ENCODE peak calls at places on chromosomes 12 and 14, in six cellular contexts. E, L, T, V, O and N are unnamed samples.
A peak's percentile ranks its signal among the peaks of the same experiment; 100 is the strongest.

GRCh38 chr14:53391156-53391555 is 238.0 kb upstream of the DDHD1 start:
- DNase-seq in L (no peak), O (peak; percentile 40), V (peak; percentile 41), E (no peak), T (peak; percentile 82), N (peak; percentile 44)

GRCh38 chr14:96086574-96087077 is 47.5 kb downstream of the C14orf132 start:
- DNase-seq in E (no peak), O (peak; percentile 21), T (peak; percentile 65), V (no peak), L (no peak), N (peak; percentile 76)

GRCh38 chr12:68587448-68587873 is 23.2 kb upstream of the RAP1B start:
- DNase-seq in L (peak; percentile 67), T (peak; percentile 58), V (no peak), E (peak; percentile 12), O (no peak), N (no peak)

GRCh38 chr14:42556551-42556950 is 949.9 kb downstream of the LRFN5 start:
- DNase-seq in T (no peak), V (peak; percentile 6), O (no peak), L (no peak), E (no peak), N (no peak)

GRCh38 chr12:108121353-108121752 is 7.7 kb upstream of the WSCD2 start:
- DNase-seq in T (no peak), L (no peak), E (no peak), O (no peak), V (no peak), N (no peak)

GRCh38 chr14:103819503-103820307 is 27.7 kb downstream of the PPP1R13B start:
- DNase-seq in V (peak; percentile 11), E (no peak), L (no peak), O (no peak), T (peak; percentile 30), N (peak; percentile 45)

GRCh38 chr14:68292467-68293334 is 473.1 kb downstream of the RAD51B start:
- DNase-seq in T (no peak), O (no peak), L (no peak), V (no peak), E (no peak), N (no peak)

GRCh38 chr12:71392521-71393145 is 47.0 kb upstream of the LGR5 start:
- DNase-seq in E (no peak), L (no peak), T (peak; percentile 80), O (peak; percentile 84), V (peak; percentile 75), N (peak; percentile 64)

GRCh38 chr14:90900712-90901111 is 84.5 kb upstream of the TTC7B start:
- DNase-seq in L (no peak), E (no peak), O (peak; percentile 15), T (peak; percentile 9), V (no peak), N (no peak)

GRCh38 chr14:30005114-30005698 is 77.6 kb upstream of the PRKD1 start:
- DNase-seq in V (peak; percentile 72), E (no peak), T (peak; percentile 71), O (peak; percentile 65), L (no peak), N (peak; percentile 21)

GRCh38 chr12:13562915-13563742 is 366.6 kb downstream of the EMP1 start:
- DNase-seq in T (no peak), O (no peak), L (no peak), V (no peak), E (no peak), N (no peak)

GRCh38 chr12:13472690-13473089 is 276.2 kb downstream of the EMP1 start:
- DNase-seq in E (no peak), L (no peak), O (peak; percentile 32), V (no peak), T (no peak), N (peak; percentile 9)

GRCh38 chr12:126767334-126767733 is 1499.6 kb upstream of the TMEM132C start:
- DNase-seq in O (no peak), T (no peak), V (no peak), L (no peak), E (no peak), N (no peak)

GRCh38 chr14:49977126-49977841 is 84.4 kb downstream of the ARF6 start:
- DNase-seq in T (no peak), E (no peak), O (no peak), V (no peak), L (peak; percentile 59), N (no peak)

GRCh38 chr12:33828326-33828725 is 194.0 kb upstream of the ALG10 start:
- DNase-seq in V (no peak), O (no peak), T (no peak), E (no peak), L (no peak), N (peak; percentile 67)

GRCh38 chr12:122226366-122227222 is 742 bp upstream of the DIABLO start:
- DNase-seq in T (no peak), E (no peak), L (no peak), V (no peak), O (no peak), N (no peak)

GRCh38 chr14:96811265-96811664 is 14.1 kb downstream of the VRK1 start:
- DNase-seq in O (peak; percentile 85), T (no peak), L (no peak), V (no peak), E (no peak), N (peak; percentile 86)